ENCODE peak calls at places on chromosome 21, in five cellular contexts. I, Q, L, K and R are unnamed samples.
A peak's percentile ranks its signal among the peaks of the same experiment; 100 is the strongest.

GRCh38 chr21:16307256-16307655 is 577.5 kb downstream of the USP25 start:
- DNase-seq in I (no peak), Q (no peak), L (peak; percentile 59), K (no peak), R (no peak)

GRCh38 chr21:32423320-32423719 is 10.8 kb downstream of the EVA1C start:
- DNase-seq in I (no peak), Q (no peak), L (peak; percentile 86), K (no peak), R (no peak)

GRCh38 chr21:22791986-22792560 is 1793.9 kb downstream of the NCAM2 start:
- DNase-seq in I (no peak), Q (no peak), L (peak; percentile 64), K (peak; percentile 64), R (peak; percentile 42)

GRCh38 chr21:30168086-30168485 is 1.5 kb upstream of the CLDN17 start:
- DNase-seq in I (no peak), Q (no peak), L (no peak), K (no peak), R (no peak)

GRCh38 chr21:42125571-42126544 is 54.7 kb downstream of the UMODL1 start:
- DNase-seq in I (no peak), Q (no peak), L (no peak), K (peak; percentile 64), R (no peak)

GRCh38 chr21:36452281-36452680 is 27.6 kb downstream of the CLDN14 start:
- DNase-seq in I (no peak), Q (no peak), L (no peak), K (no peak), R (no peak)

GRCh38 chr21:14684071-14684470 is 138.0 kb upstream of the SAMSN1 start:
- DNase-seq in I (no peak), Q (no peak), L (no peak), K (peak; percentile 56), R (peak; percentile 60)

GRCh38 chr21:28150778-28151177 is 841.9 kb downstream of the LTN1 start:
- DNase-seq in I (no peak), Q (no peak), L (no peak), K (no peak), R (no peak)

GRCh38 chr21:26964379-26964778 is 2.5 kb downstream of the ADAMTS5 start:
- DNase-seq in I (peak; percentile 52), Q (peak; percentile 55), L (no peak), K (no peak), R (no peak)

GRCh38 chr21:32257952-32258785 is 20.7 kb downstream of the MIS18A start:
- DNase-seq in I (peak; percentile 67), Q (peak; percentile 70), L (peak; percentile 82), K (peak; percentile 62), R (peak; percentile 80)

GRCh38 chr21:35084869-35085268 is 35.8 kb upstream of the RUNX1 start:
- DNase-seq in I (no peak), Q (no peak), L (peak; percentile 92), K (no peak), R (no peak)

GRCh38 chr21:24259241-24259640 is 1348.0 kb downstream of the MRPL39 start:
- DNase-seq in I (no peak), Q (no peak), L (peak; percentile 23), K (no peak), R (no peak)

GRCh38 chr21:30072496-30072895 is 94.1 kb downstream of the CLDN17 start:
- DNase-seq in I (peak; percentile 8), Q (no peak), L (peak; percentile 1), K (no peak), R (peak; percentile 7)

GRCh38 chr21:27369234-27369633 is 402.3 kb upstream of the ADAMTS5 start:
- DNase-seq in I (no peak), Q (no peak), L (no peak), K (no peak), R (no peak)

GRCh38 chr21:46543306-46543705 is 61.6 kb downstream of the S100B start:
- DNase-seq in I (no peak), Q (no peak), L (no peak), K (no peak), R (no peak)

GRCh38 chr21:39531777-39532333 is 80.1 kb downstream of the SH3BGR start:
- DNase-seq in I (no peak), Q (no peak), L (no peak), K (no peak), R (no peak)